ENCODE peak calls at places on chromosomes 1 and 21, in five cellular contexts. U is omental fat pad, N is endothelial cell, L is Calu3, Q is progenitor cell of endocrine pancreas. B is an unnamed sample.

GRCh38 chr1:36691374-36691773 is 208.7 kb upstream of the CSF3R start:
- DNase-seq in U (no peak), N (no peak), L (peak; percentile 15), Q (no peak), B (no peak)

GRCh38 chr1:8303141-8303540 is 14.8 kb upstream of the SLC45A1 start:
- DNase-seq in U (no peak), N (no peak), L (no peak), Q (no peak), B (no peak)

GRCh38 chr1:168653567-168653966 is 75.4 kb downstream of the DPT start:
- DNase-seq in U (no peak), N (no peak), L (no peak), Q (no peak), B (no peak)

GRCh38 chr1:74193908-74194307 is 4.1 kb downstream of the LRRIQ3 start:
- DNase-seq in U (no peak), N (no peak), L (no peak), Q (no peak), B (no peak)

GRCh38 chr1:106937104-106937503 is 119.4 kb upstream of the PRMT6 start:
- DNase-seq in U (no peak), N (no peak), L (no peak), Q (no peak), B (no peak)

GRCh38 chr1:39776886-39777683 is 5.9 kb upstream of the OXCT2 start:
- DNase-seq in U (no peak), N (no peak), L (no peak), Q (no peak), B (no peak)

GRCh38 chr1:89466307-89466925 is 58.2 kb upstream of the LRRC8B start:
- DNase-seq in U (no peak), N (no peak), L (no peak), Q (no peak), B (no peak)

GRCh38 chr1:121443131-121443530 is 258.4 kb downstream of the SRGAP2C start:
- DNase-seq in U (no peak), N (no peak), L (no peak), Q (no peak), B (no peak)

GRCh38 chr21:40386301-40386911 is 460.6 kb downstream of the DSCAM start:
- DNase-seq in U (peak; percentile 24), N (peak; percentile 13), L (no peak), Q (peak; percentile 59), B (peak; percentile 69)

GRCh38 chr1:209199822-209200221 is 383.7 kb upstream of the CAMK1G start:
- DNase-seq in U (no peak), N (no peak), L (no peak), Q (no peak), B (no peak)

GRCh38 chr1:45009296-45009865 is 1.7 kb downstream of the HECTD3 start:
- DNase-seq in U (no peak), N (no peak), L (no peak), Q (no peak), B (no peak)

GRCh38 chr1:51750218-51750617 is 128.3 kb downstream of the NRDC start:
- DNase-seq in U (no peak), N (no peak), L (no peak), Q (no peak), B (no peak)

GRCh38 chr1:121586369-121587229 is 401.8 kb downstream of the SRGAP2C start:
- DNase-seq in U (no peak), N (peak; percentile 5), L (peak; percentile 49), Q (no peak), B (no peak)

GRCh38 chr1:1775364-1776226 is 2.7 kb downstream of the NADK start:
- DNase-seq in U (no peak), N (no peak), L (no peak), Q (no peak), B (no peak)
- TF ChIP-seq CTCF in U (no peak), N (no peak), L (no peak), Q (no peak), B (no peak)

GRCh38 chr1:30719406-30720270 is 3.7 kb downstream of the MATN1 start:
- DNase-seq in U (no peak), N (no peak), L (no peak), Q (no peak), B (no peak)
- TF ChIP-seq CTCF in U (no peak), N (peak; percentile 37), L (no peak), Q (no peak), B (no peak)

DNA sequence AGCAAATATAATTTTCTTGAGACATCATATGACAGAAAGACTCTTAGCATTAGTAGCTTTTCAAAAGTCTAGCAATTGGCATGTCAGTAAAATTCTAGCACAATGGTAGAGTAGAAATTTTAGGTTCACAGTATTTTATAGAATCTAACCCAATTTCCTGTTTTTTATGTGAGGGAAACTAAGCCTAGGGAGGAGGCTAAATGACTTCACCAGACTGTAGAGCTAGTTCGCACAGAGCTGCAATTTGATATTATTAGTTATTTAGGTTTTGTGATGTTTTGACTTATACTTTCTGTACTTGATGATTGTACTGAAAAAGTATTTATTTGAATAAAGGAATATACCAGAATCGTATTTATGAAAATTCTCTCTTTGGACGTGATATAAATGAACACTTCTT is 68.5 kb downstream of the CACHD1 start:
- DNase-seq in U (no peak), N (no peak), L (no peak), Q (no peak), B (no peak)
- TF ChIP-seq CTCF in U (no peak), N (no peak), L (no peak), Q (no peak), B (no peak)

GRCh38 chr1:232709339-232709738 is 79.4 kb upstream of the SIPA1L2 start:
- DNase-seq in U (peak; percentile 38), N (no peak), L (no peak), Q (no peak), B (no peak)
- TF ChIP-seq CTCF in U (no peak), N (no peak), L (no peak), Q (no peak), B (no peak)

GRCh38 chr1:54323324-54323739 is 82.9 kb downstream of the SSBP3 start:
- DNase-seq in U (no peak), N (peak; percentile 45), L (peak; percentile 50), Q (no peak), B (no peak)
- TF ChIP-seq CTCF in U (no peak), N (no peak), L (peak; percentile 18), Q (peak; percentile 17), B (no peak)

GRCh38 chr1:161364332-161364731 is 3.3 kb downstream of the CFAP126 start:
- DNase-seq in U (no peak), N (no peak), L (no peak), Q (no peak), B (no peak)

GRCh38 chr1:161365207-161365606 is 2.5 kb downstream of the CFAP126 start:
- DNase-seq in U (no peak), N (no peak), L (no peak), Q (no peak), B (no peak)

GRCh38 chr1:161373442-161373841 is 5.8 kb upstream of the CFAP126 start:
- DNase-seq in U (no peak), N (no peak), L (no peak), Q (no peak), B (no peak)

DNA sequence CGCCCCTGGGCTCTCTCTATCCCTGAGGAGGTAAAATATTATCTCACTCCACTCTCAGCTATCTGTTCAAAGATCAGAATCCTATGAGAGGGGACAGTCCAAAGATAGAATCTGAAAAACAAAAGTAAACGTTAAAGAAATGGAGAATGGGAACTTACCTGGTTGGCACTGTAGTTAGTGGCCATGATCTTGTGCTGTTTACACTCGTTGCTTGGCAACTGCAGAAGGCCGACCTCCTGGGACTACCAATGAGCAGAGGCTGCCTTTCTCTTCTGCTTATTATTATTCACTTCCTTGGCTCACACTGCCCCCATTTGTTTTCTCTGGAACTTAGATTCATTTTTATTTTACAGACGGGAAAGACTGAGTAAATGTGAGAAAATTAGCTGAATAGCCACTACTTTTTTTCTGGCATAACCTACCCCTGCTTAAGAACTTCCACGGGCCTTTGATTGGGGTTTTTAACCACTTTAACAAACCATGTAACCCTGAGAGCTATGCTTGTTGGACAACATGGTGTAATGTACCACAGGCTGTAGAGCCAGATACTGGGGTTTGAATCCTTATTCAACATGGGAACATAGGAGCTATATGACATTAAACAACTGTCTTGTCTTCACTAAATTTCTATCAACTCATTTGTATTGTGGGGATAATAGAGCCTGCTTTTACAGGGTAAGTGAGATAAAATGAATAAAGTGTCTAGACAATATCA is at the start of gene CFAP126:
- DNase-seq in U (no peak), N (peak; percentile 28), L (peak; percentile 57), Q (no peak), B (no peak)
- TF ChIP-seq CTCF in U (no peak), N (no peak), L (no peak), Q (no peak), B (peak; percentile 38)

DNA sequence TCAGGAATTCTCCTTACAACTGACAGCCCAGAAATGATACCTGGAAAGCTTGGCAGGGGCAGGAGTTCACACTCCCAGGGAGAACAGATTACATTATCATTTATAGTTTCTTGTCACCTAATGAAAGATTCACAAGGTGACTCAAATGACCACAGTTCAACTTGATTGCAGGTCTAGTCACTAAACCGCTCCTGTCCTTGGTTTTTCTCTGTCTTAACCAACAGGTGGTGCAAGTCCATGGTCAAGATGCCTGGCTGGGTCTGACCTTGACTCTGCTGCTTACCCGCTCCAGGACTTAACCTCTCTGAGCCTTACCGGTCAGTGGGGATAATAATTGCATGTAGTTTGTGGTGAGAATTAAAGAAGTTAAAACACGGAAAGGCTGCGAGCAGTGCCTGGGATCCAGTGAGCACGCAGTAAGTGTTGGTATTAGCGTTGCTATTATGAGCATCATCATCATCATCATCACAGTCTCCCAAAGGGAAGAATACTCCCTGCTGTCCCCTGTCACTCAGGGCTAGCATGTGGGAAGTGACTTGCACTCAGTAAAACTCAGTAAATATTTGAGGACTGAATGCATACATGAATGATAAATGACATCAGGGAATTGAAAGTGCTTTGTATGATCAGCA is 125.4 kb upstream of the CD34 start:
- DNase-seq in U (no peak), N (no peak), L (peak; percentile 25), Q (no peak), B (no peak)
- TF ChIP-seq CTCF in U (no peak), N (no peak), L (peak; percentile 46), Q (peak; percentile 59), B (peak; percentile 53)